ENCODE peak calls at places on chromosomes 6 and 20, in six cellular contexts. V is stomach, C is heart right ventricle, B is BE2C, S is aorta, Z is skeletal muscle cell. N is an unnamed sample.

GRCh38 chr6:121503633-121504032 is 68.2 kb downstream of the GJA1 start:
- DNase-seq in V (no peak), C (no peak), B (no peak), S (no peak), Z (peak), N (no peak)

GRCh38 chr6:14883921-14884320 is 361.9 kb upstream of the JARID2 start:
- DNase-seq in V (no peak), C (no peak), B (no peak), S (no peak), Z (no peak), N (no peak)

GRCh38 chr20:11676618-11677289 is 240.9 kb upstream of the BTBD3 start:
- DNase-seq in V (no peak), C (peak), B (peak), S (no peak), Z (no peak), N (peak)

GRCh38 chr20:43955244-43956191 is 40.9 kb downstream of the TOX2 start:
- DNase-seq in V (no peak), C (no peak), B (no peak), S (peak), Z (peak), N (peak)

GRCh38 chr20:56513096-56513806 is 11.3 kb upstream of the FAM209A start:
- DNase-seq in V (no peak), C (no peak), B (no peak), S (no peak), Z (no peak), N (no peak)

GRCh38 chr6:41272591-41273175 is 13.8 kb downstream of the TREM1 start:
- DNase-seq in V (no peak), C (no peak), B (no peak), S (no peak), Z (no peak), N (no peak)

GRCh38 chr6:118103381-118104105 is 196.5 kb downstream of the SLC35F1 start:
- DNase-seq in V (no peak), C (peak), B (no peak), S (no peak), Z (no peak), N (no peak)

GRCh38 chr6:70310063-70310694 is 7.3 kb upstream of the COL9A1 start:
- DNase-seq in V (no peak), C (no peak), B (peak), S (no peak), Z (peak), N (peak)

GRCh38 chr6:158722176-158722729 is 72.4 kb downstream of the SYTL3 start:
- DNase-seq in V (no peak), C (no peak), B (no peak), S (no peak), Z (no peak), N (no peak)

GRCh38 chr6:159693894-159694545 is 979 bp upstream of the SOD2 start:
- DNase-seq in V (peak), C (peak), B (no peak), S (no peak), Z (no peak), N (no peak)

GRCh38 chr6:142293121-142293520 is 8.7 kb upstream of the ADGRG6 start:
- DNase-seq in V (no peak), C (no peak), B (no peak), S (no peak), Z (no peak), N (no peak)

GRCh38 chr20:4601630-4602296 is 119.9 kb upstream of the PRND start:
- DNase-seq in V (no peak), C (peak), B (peak), S (peak), Z (peak), N (no peak)

GRCh38 chr6:169072127-169073042 is 181.3 kb downstream of the THBS2 start:
- DNase-seq in V (no peak), C (no peak), B (no peak), S (peak), Z (peak), N (no peak)

GRCh38 chr6:142187209-142187608 is 40.1 kb downstream of the VTA1 start:
- DNase-seq in V (no peak), C (peak), B (no peak), S (no peak), Z (peak), N (no peak)

GRCh38 chr6:149169761-149170359 is 147.7 kb upstream of the TAB2 start:
- DNase-seq in V (no peak), C (no peak), B (no peak), S (no peak), Z (no peak), N (no peak)

GRCh38 chr20:57749131-57749690 is 39.4 kb upstream of the PMEPA1 start:
- DNase-seq in V (no peak), C (peak), B (no peak), S (no peak), Z (no peak), N (no peak)
- H3K4me3 ChIP-seq in V (peak), C (peak), B (peak), S (no peak), Z (peak), N (peak)

DNA sequence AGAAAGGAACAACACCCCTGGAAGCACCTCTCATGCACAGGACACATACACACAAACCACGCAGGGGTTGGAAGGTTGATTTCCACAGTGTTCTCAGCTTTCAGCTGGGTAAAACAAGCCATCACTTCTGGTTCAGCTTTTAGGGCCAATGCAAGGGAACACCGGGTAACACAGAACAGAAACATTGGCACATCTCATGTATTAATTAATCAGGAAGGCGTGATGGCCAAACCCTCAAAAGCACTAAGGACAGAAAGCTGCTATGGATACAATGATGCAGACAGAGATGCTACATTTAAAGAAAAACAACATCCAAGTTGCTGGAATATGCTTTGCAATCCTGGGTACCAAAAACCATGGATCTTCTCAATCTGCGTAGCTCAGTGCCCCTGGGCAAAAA is 104.3 kb upstream of the BEND6 start:
- DNase-seq in V (no peak), C (no peak), B (no peak), S (no peak), Z (no peak), N (no peak)
- H3K4me3 ChIP-seq in V (peak), C (peak), B (peak), S (peak), Z (peak), N (peak)

GRCh38 chr6:66897576-66897975 is 1190.5 kb upstream of the EYS start:
- DNase-seq in V (no peak), C (no peak), B (peak), S (no peak), Z (peak), N (no peak)
- H3K4me3 ChIP-seq in V (no peak), C (no peak), B (no peak), S (no peak), Z (no peak), N (no peak)

GRCh38 chr6:30611856-30612194 is 5.2 kb downstream of the PPP1R10 start:
- DNase-seq in V (no peak), C (no peak), B (no peak), S (no peak), Z (no peak), N (no peak)
- H3K4me3 ChIP-seq in V (no peak), C (no peak), B (no peak), S (no peak), Z (no peak), N (no peak)

GRCh38 chr6:82953871-82954270 is 111.8 kb downstream of the UBE3D start:
- DNase-seq in V (no peak), C (peak), B (peak), S (no peak), Z (no peak), N (no peak)
- H3K4me3 ChIP-seq in V (no peak), C (no peak), B (no peak), S (no peak), Z (no peak), N (no peak)

DNA sequence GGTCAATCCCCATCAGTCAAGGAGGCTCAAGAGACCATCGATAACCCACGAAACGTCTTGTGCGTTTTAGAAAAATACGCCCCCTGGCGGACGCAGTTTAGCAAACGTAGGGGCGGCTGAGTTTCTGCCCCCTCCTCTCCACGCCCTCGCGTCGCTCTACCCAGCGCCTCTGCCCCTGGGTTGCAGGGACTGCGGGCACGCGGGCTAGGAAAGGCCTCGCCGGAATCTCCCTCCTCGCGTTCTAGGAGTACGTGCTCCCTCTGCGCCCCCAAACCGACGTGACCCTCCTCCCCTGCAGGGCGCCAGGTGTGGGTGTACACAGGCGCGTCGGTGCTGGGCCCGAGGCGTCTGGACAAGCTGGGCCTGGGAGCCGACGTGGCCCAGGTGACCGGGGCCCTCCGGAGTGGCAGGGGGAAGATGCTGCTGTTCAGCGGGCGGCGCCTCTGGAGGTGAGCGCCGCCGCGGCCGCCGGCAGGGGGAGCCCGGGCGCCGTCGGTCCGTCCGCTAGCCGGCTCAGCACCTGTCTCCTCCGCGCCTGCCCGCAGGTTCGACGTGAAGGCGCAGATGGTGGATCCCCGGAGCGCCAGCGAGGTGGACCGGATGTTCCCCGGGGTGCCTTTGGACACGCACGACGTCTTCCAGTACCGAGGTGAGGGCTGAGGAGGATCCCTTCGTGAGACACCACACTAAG is 5.3 kb downstream of the MMP9 start:
- DNase-seq in V (peak), C (no peak), B (peak), S (no peak), Z (no peak), N (no peak)
- H3K4me3 ChIP-seq in V (no peak), C (no peak), B (peak), S (no peak), Z (peak), N (no peak)

GRCh38 chr6:29964553-29964903 is 22.2 kb downstream of the HLA-A start:
- DNase-seq in V (no peak), C (no peak), B (peak), S (no peak), Z (no peak), N (no peak)
- H3K4me3 ChIP-seq in V (no peak), C (peak), B (peak), S (no peak), Z (no peak), N (peak)

DNA sequence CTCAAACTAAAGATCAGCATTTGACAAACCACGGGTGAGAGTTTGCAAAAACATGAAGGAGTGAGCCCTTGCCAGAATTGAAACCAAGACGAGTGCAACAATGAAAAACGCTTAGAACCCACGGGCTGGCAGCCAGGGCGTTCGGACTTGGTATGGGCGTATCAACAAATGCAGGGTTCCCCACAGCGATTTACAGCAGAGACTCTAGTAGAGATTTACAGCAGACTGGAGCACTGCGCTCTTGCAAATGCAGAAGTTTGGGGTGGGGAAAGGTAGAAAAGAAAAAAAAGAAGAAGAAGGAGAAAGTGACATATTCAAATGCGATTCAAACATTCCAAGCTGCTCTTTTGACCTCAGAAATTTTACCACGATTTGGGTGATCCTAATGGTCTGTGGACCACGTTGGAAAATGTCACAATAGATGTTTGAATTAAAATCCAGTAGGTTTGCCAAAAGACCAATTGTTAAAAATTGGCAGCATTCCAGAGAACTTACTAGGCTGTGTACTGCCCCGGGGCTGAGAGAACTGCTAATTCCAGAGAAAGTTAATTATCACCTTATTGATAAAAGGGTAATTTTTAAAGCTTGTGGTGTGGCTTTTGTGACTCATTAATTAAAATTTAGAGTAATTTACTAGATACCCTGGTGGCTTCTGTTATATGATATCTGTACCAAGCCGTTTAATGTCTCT is 3.4 kb downstream of the SCML4 start:
- DNase-seq in V (peak), C (no peak), B (peak), S (no peak), Z (no peak), N (no peak)
- H3K4me3 ChIP-seq in V (peak), C (peak), B (peak), S (peak), Z (peak), N (no peak)